ENCODE peak calls at places on chromosomes 11 and 22, in eight cellular contexts. T is GM06990, D is GM13977, B is NCI-H345, M is C1 segment of cervical spinal cord, K is activated T-cell treated with anti-CD3 and anti-CD28 coated beads for 24 hours, C is epithelial cell of esophagus, P is neuronal stem cell. S is an unnamed sample.

GRCh38 chr22:39183991-39184585 is 31.6 kb upstream of the CBX7 start:
- DNase-seq in B (no peak), K (no peak), P (no peak), C (no peak), D (peak), T (no peak), M (no peak), S (peak)

GRCh38 chr11:2587132-2587930 is 112.5 kb downstream of the KCNQ1OT1 start:
- DNase-seq in P (no peak), B (no peak), T (no peak), K (no peak), C (no peak), M (no peak), D (no peak), S (no peak)

GRCh38 chr11:68043349-68044144 is 4.7 kb downstream of the TCIRG1 start:
- DNase-seq in T (no peak), B (peak), P (no peak), M (no peak), K (no peak), C (no peak), D (no peak), S (no peak)

GRCh38 chr11:100925935-100926334 is 203.7 kb downstream of the PGR start:
- DNase-seq in D (peak), B (no peak), P (no peak), K (no peak), M (no peak), C (peak), T (peak), S (no peak)

GRCh38 chr22:50694099-50694498 is 21.5 kb downstream of the SHANK3 start:
- DNase-seq in T (no peak), K (no peak), D (no peak), M (no peak), B (no peak), P (no peak), C (peak), S (no peak)

GRCh38 chr11:45872513-45873356 is 12.7 kb upstream of the MAPK8IP1 start:
- DNase-seq in C (peak), M (peak), K (peak), D (peak), T (no peak), P (peak), B (peak), S (no peak)

GRCh38 chr11:90594658-90595057 is 371.8 kb upstream of the CHORDC1 start:
- DNase-seq in T (no peak), P (no peak), D (no peak), M (no peak), C (no peak), B (no peak), K (no peak), S (no peak)

GRCh38 chr11:123298488-123299447 is 103.7 kb upstream of the CLMP start:
- DNase-seq in D (no peak), P (no peak), M (no peak), K (no peak), C (no peak), B (no peak), T (no peak), S (no peak)

GRCh38 chr22:19579113-19579811 is 55.1 kb upstream of the CLDN5 start:
- DNase-seq in K (no peak), T (no peak), M (no peak), P (no peak), D (no peak), C (no peak), B (no peak), S (no peak)

GRCh38 chr22:24727218-24727851 is 47.2 kb downstream of the PIWIL3 start:
- DNase-seq in B (peak), D (no peak), K (no peak), C (peak), P (no peak), T (no peak), M (no peak), S (no peak)

GRCh38 chr11:62573006-62573591 is 592 bp downstream of the EEF1G start:
- DNase-seq in B (peak), T (no peak), P (no peak), K (no peak), D (peak), C (no peak), M (no peak), S (no peak)

GRCh38 chr11:126138636-126139540 is 72.6 kb downstream of the RPUSD4 start:
- DNase-seq in T (no peak), B (no peak), C (no peak), D (no peak), K (no peak), M (no peak), P (no peak), S (no peak)

GRCh38 chr22:36107436-36107835 is 53.1 kb downstream of the APOL3 start:
- DNase-seq in C (no peak), D (no peak), T (no peak), M (no peak), P (no peak), K (no peak), B (no peak), S (no peak)

GRCh38 chr11:112506852-112507251 is 246.2 kb upstream of the PLET1 start:
- DNase-seq in D (no peak), P (no peak), B (no peak), C (peak), T (no peak), M (no peak), K (no peak), S (no peak)

GRCh38 chr11:60003729-60004128 is 13.3 kb upstream of the OOSP4B start:
- DNase-seq in B (no peak), D (no peak), M (no peak), T (no peak), K (no peak), C (no peak), P (no peak), S (no peak)

GRCh38 chr11:78654071-78654470 is 79.4 kb upstream of the NARS2 start:
- DNase-seq in B (no peak), M (no peak), C (no peak), D (no peak), P (no peak), T (no peak), K (no peak), S (no peak)

GRCh38 chr11:100247701-100248100 is 439.4 kb upstream of the ARHGAP42 start:
- DNase-seq in D (no peak), T (no peak), C (peak), P (no peak), K (no peak), M (no peak), B (no peak), S (no peak)

GRCh38 chr11:44779736-44780520 is 53.2 kb downstream of the TSPAN18 start:
- DNase-seq in P (no peak), M (no peak), K (no peak), D (no peak), T (no peak), B (no peak), C (no peak), S (no peak)

GRCh38 chr11:115422013-115422697 is 82.1 kb downstream of the CADM1 start:
- DNase-seq in M (no peak), P (no peak), C (no peak), K (no peak), B (no peak), T (no peak), D (no peak), S (no peak)

GRCh38 chr22:49292909-49293308 is 534.8 kb downstream of the BRD1 start:
- DNase-seq in D (no peak), K (no peak), P (no peak), B (no peak), M (no peak), C (no peak), T (no peak), S (no peak)

GRCh38 chr11:32109138-32109537 is 18.3 kb downstream of the RCN1 start:
- DNase-seq in P (no peak), B (no peak), M (no peak), C (peak), T (no peak), D (no peak), K (no peak), S (no peak)

GRCh38 chr22:31139866-31140716 is at the start of gene PLA2G3:
- DNase-seq in B (peak), P (peak), D (no peak), M (no peak), C (peak), K (no peak), T (no peak), S (peak)

GRCh38 chr22:30205281-30206115 is 41.1 kb downstream of the LIF start:
- DNase-seq in D (peak), K (no peak), B (no peak), M (no peak), C (peak), P (no peak), T (no peak), S (peak)

GRCh38 chr22:47043835-47044721 is 281.6 kb downstream of the TBC1D22A start:
- DNase-seq in M (no peak), T (no peak), P (no peak), K (no peak), C (peak), D (no peak), B (peak), S (no peak)

GRCh38 chr22:21920341-21921183 is 32.1 kb downstream of the PPM1F start:
- DNase-seq in M (no peak), B (no peak), K (no peak), C (peak), D (no peak), P (no peak), T (no peak), S (no peak)

GRCh38 chr22:44555597-44555996 is 57.6 kb upstream of the RTL6 start:
- DNase-seq in K (no peak), C (no peak), P (no peak), B (no peak), M (no peak), D (no peak), T (no peak), S (no peak)

GRCh38 chr22:45407793-45408192 is 5.6 kb downstream of the SMC1B start:
- DNase-seq in C (no peak), T (no peak), B (no peak), P (no peak), D (no peak), M (no peak), K (no peak), S (no peak)